ENCODE peak calls at places on chromosomes 4 and X, in eight cellular contexts. O is activated CD8-positive, alpha-beta memory T cell treated with anti-CD3 and anti-CD28 coated beads, Interleukin-2, amount 50 U/mL, for 48 hours; G is stimulated activated CD4-positive, alpha-beta T cell treated with anti-CD3 and anti-CD28 coated beads, Interleukin-4, amount 100 ng/mL, for 48 hours; K is central memory CD4-positive, alpha-beta T cell; J is HEK293T; P is T follicular helper cell; R is endothelial cell; A is SK-N-SH. X is an unnamed sample.

GRCh38 chr4:139606600-139607301 is 50.7 kb upstream of the SETD7 start:
- DNase-seq in A (no peak), K (no peak), J (no peak), R (no peak), P (no peak), O (no peak), G (no peak), X (no peak)

GRCh38 chrX:120768681-120769080 is 107.0 kb downstream of the CT47B1 start:
- DNase-seq in G (no peak), K (no peak), A (no peak), R (no peak), J (no peak), O (no peak), P (no peak), X (no peak)

GRCh38 chr4:7398104-7398423 is 36.7 kb downstream of the PSAPL1 start:
- DNase-seq in R (no peak), J (no peak), P (no peak), A (peak; percentile 76), G (no peak), K (no peak), O (no peak), X (no peak)

GRCh38 chr4:75630174-75630931 is at the start of gene CDKL2:
- DNase-seq in J (peak; percentile 92), G (peak; percentile 88), O (peak; percentile 93), R (peak; percentile 79), A (peak; percentile 96), K (peak; percentile 90), P (peak; percentile 92), X (peak; percentile 93)

GRCh38 chrX:123184199-123184857 is at the start of gene GRIA3:
- DNase-seq in G (no peak), J (no peak), K (no peak), P (no peak), A (peak; percentile 29), R (no peak), O (peak; percentile 34), X (no peak)

GRCh38 chr4:101356928-101357327 is 9.6 kb upstream of the PPP3CA start:
- DNase-seq in G (no peak), A (peak; percentile 8), O (no peak), P (no peak), R (no peak), J (no peak), K (no peak), X (no peak)

GRCh38 chr4:24003926-24004325 is 114.1 kb upstream of the PPARGC1A start:
- DNase-seq in O (no peak), G (no peak), J (no peak), P (no peak), A (no peak), K (no peak), R (no peak), X (no peak)

GRCh38 chr4:165009493-165010227 is 22.1 kb upstream of the TRIM60 start:
- DNase-seq in P (no peak), R (no peak), K (no peak), O (no peak), A (no peak), G (no peak), J (no peak), X (no peak)

GRCh38 chr4:158670975-158671664 is 567 bp downstream of the C4orf46 start:
- DNase-seq in R (peak; percentile 27), A (peak; percentile 77), P (no peak), G (peak; percentile 51), J (peak; percentile 53), K (peak; percentile 57), O (peak; percentile 80), X (peak; percentile 43)

GRCh38 chr4:5720157-5720850 is 9.3 kb downstream of the EVC start:
- DNase-seq in A (no peak), J (no peak), O (no peak), G (no peak), K (no peak), P (no peak), R (no peak), X (no peak)

GRCh38 chrX:62923093-62923492 is 428.0 kb downstream of the SPIN4 start:
- DNase-seq in R (no peak), G (no peak), O (no peak), P (no peak), J (no peak), K (no peak), A (no peak), X (no peak)

GRCh38 chr4:23348789-23349498 is 540.9 kb downstream of the PPARGC1A start:
- DNase-seq in O (no peak), K (no peak), A (no peak), G (no peak), R (no peak), J (no peak), P (no peak), X (no peak)

GRCh38 chr4:111681270-111681669 is 464.0 kb upstream of the FAM241A start:
- DNase-seq in O (no peak), A (no peak), G (no peak), J (no peak), K (no peak), P (no peak), R (no peak), X (no peak)

GRCh38 chrX:14409341-14409740 is 120.0 kb upstream of the GLRA2 start:
- DNase-seq in P (no peak), K (no peak), A (no peak), R (no peak), O (no peak), J (no peak), G (no peak), X (no peak)

GRCh38 chrX:153884136-153885076 is 1.6 kb downstream of the L1CAM start:
- DNase-seq in P (no peak), R (no peak), K (no peak), J (no peak), O (no peak), A (no peak), G (no peak), X (no peak)

GRCh38 chrX:140733766-140734342 is 24.3 kb downstream of the LINC00632 start:
- DNase-seq in O (no peak), G (no peak), R (peak; percentile 17), P (no peak), K (peak; percentile 6), A (peak; percentile 46), J (peak; percentile 67), X (no peak)

GRCh38 chrX:35826503-35826902 is 28.4 kb downstream of the MAGEB16 start:
- DNase-seq in G (no peak), P (no peak), K (no peak), A (no peak), O (no peak), J (no peak), R (no peak), X (no peak)

GRCh38 chr4:1856920-1857699 is 1.2 kb upstream of the LETM1 start:
- DNase-seq in J (no peak), R (peak; percentile 20), K (no peak), O (no peak), A (peak; percentile 67), G (no peak), P (no peak), X (no peak)

GRCh38 chr4:1409079-1409805 is 3.0 kb upstream of the NKX1-1 start:
- DNase-seq in G (no peak), A (peak; percentile 30), O (no peak), R (no peak), J (no peak), K (no peak), P (no peak), X (no peak)

GRCh38 chr4:77699731-77700210 is 94.2 kb downstream of the CXCL13 start:
- DNase-seq in G (no peak), K (no peak), A (peak; percentile 24), P (no peak), O (no peak), R (no peak), J (peak; percentile 21), X (no peak)

GRCh38 chr4:106898621-106899230 is 137.4 kb downstream of the DKK2 start:
- DNase-seq in A (peak; percentile 33), R (peak; percentile 61), J (peak; percentile 36), K (no peak), O (no peak), G (peak; percentile 12), P (no peak), X (no peak)

GRCh38 chr4:10169839-10170387 is 53.3 kb upstream of the WDR1 start:
- DNase-seq in P (no peak), R (no peak), K (no peak), A (no peak), G (no peak), O (no peak), J (no peak), X (no peak)

GRCh38 chr4:183861426-183861825 is 43.7 kb upstream of the STOX2 start:
- DNase-seq in R (no peak), K (no peak), O (no peak), P (no peak), A (no peak), J (no peak), G (no peak), X (no peak)

GRCh38 chr4:38366451-38366850 is 297.5 kb upstream of the KLF3 start:
- DNase-seq in P (no peak), O (no peak), J (no peak), A (no peak), R (no peak), G (no peak), K (no peak), X (no peak)

GRCh38 chr4:178712486-178712885 is 1270.2 kb upstream of the AGA start:
- DNase-seq in K (no peak), R (no peak), P (no peak), O (no peak), A (no peak), J (no peak), G (no peak), X (no peak)

GRCh38 chr4:40916880-40917279 is 167.1 kb downstream of the NSUN7 start:
- DNase-seq in K (no peak), J (peak; percentile 55), R (peak; percentile 22), A (no peak), O (peak; percentile 73), P (no peak), G (peak; percentile 47), X (no peak)

GRCh38 chrX:75596178-75596577 is 73.3 kb upstream of the ZDHHC15 start:
- DNase-seq in O (no peak), A (no peak), P (no peak), R (no peak), J (no peak), G (no peak), K (no peak), X (no peak)